ENCODE peak calls at places on chromosomes 11 and 22, in seven cellular contexts. V is IMR-90, T is H9, P is mesendoderm, H is mesenchymal stem cell, L is H1, S is trophoblast cell. U is an unnamed sample.

GRCh38 chr22:32020117-32020516 is 22.9 kb upstream of the SLC5A1 start:
- DNase-seq in P (no peak), L (no peak), H (peak; percentile 85), S (peak; percentile 57), V (peak; percentile 81), T (no peak), U (no peak)

GRCh38 chr11:12599408-12600143 is 74.6 kb upstream of the TEAD1 start:
- DNase-seq in L (peak; percentile 57), V (no peak), S (peak; percentile 89), T (peak; percentile 84), P (peak; percentile 76), H (peak; percentile 12), U (peak; percentile 24)

GRCh38 chr11:45071232-45071631 is 75.2 kb upstream of the PRDM11 start:
- DNase-seq in P (no peak), L (no peak), S (no peak), T (no peak), H (no peak), V (no peak), U (no peak)

GRCh38 chr11:108853864-108854263 is 189.0 kb downstream of the DDX10 start:
- DNase-seq in T (no peak), H (peak; percentile 27), V (no peak), S (no peak), P (peak; percentile 44), L (no peak), U (peak; percentile 15)

GRCh38 chr11:65891180-65892136 is 985 bp downstream of the CCDC85B start:
- DNase-seq in P (peak; percentile 73), H (no peak), T (peak; percentile 78), V (no peak), S (no peak), L (no peak), U (no peak)

GRCh38 chr11:60161766-60162165 is 21.1 kb downstream of the MS4A6A start:
- DNase-seq in H (no peak), P (no peak), L (no peak), V (no peak), T (no peak), S (no peak), U (no peak)

GRCh38 chr11:102831128-102831708 is 12.2 kb downstream of the MMP3 start:
- DNase-seq in H (peak; percentile 19), P (peak; percentile 50), T (peak; percentile 80), S (no peak), V (peak; percentile 23), L (no peak), U (no peak)

GRCh38 chr11:103851166-103851651 is 185.2 kb upstream of the DDI1 start:
- DNase-seq in S (no peak), V (peak; percentile 69), H (peak; percentile 3), L (no peak), P (no peak), T (no peak), U (no peak)

GRCh38 chr11:108538022-108538424 is 39.8 kb upstream of the POGLUT3 start:
- DNase-seq in V (no peak), L (no peak), T (no peak), S (peak; percentile 79), H (no peak), P (no peak), U (no peak)

GRCh38 chr22:40203568-40203967 is 25.8 kb downstream of the TNRC6B start:
- DNase-seq in L (no peak), V (peak; percentile 38), S (no peak), H (no peak), T (no peak), P (no peak), U (no peak)

GRCh38 chr11:13965337-13965736 is 2.8 kb downstream of the SPON1 start:
- DNase-seq in L (no peak), V (no peak), H (no peak), T (peak; percentile 34), S (no peak), P (no peak), U (no peak)

GRCh38 chr11:121460941-121461514 is 8.3 kb upstream of the SORL1-AS1 start:
- DNase-seq in S (no peak), V (no peak), H (no peak), T (no peak), L (no peak), P (no peak), U (no peak)

GRCh38 chr11:133821776-133822175 is 23.5 kb downstream of the SPATA19 start:
- DNase-seq in H (no peak), V (no peak), S (peak; percentile 73), P (peak; percentile 90), L (peak; percentile 66), T (peak; percentile 85), U (peak; percentile 72)

GRCh38 chr22:36470994-36471331 is 10.5 kb downstream of the TXN2 start:
- DNase-seq in V (peak; percentile 73), P (no peak), S (peak; percentile 83), H (peak; percentile 51), L (no peak), T (no peak), U (no peak)

GRCh38 chr11:67349036-67349435 is 4.3 kb downstream of the POLD4 start:
- DNase-seq in S (no peak), L (no peak), P (no peak), T (no peak), V (no peak), H (no peak), U (no peak)

GRCh38 chr11:74412733-74413359 is 14.6 kb upstream of the PGM2L1 start:
- DNase-seq in H (no peak), P (no peak), T (no peak), L (no peak), V (no peak), S (no peak), U (no peak)

GRCh38 chr11:96484361-96484760 is 94.5 kb downstream of the JRKL start:
- DNase-seq in S (no peak), L (no peak), P (no peak), T (no peak), H (no peak), V (no peak), U (no peak)

GRCh38 chr11:123479048-123479837 is 49.2 kb downstream of the GRAMD1B start:
- DNase-seq in P (no peak), V (no peak), H (no peak), L (no peak), T (no peak), S (no peak), U (no peak)

GRCh38 chr11:10743354-10744035 is 7.6 kb upstream of the CTR9 start:
- DNase-seq in L (no peak), P (no peak), V (no peak), H (no peak), T (no peak), S (no peak), U (no peak)

GRCh38 chr11:11039249-11039965 is 181.6 kb upstream of the ZBED5 start:
- DNase-seq in P (no peak), H (peak; percentile 65), S (no peak), T (no peak), L (no peak), V (peak; percentile 54), U (no peak)

GRCh38 chr11:58776891-58777451 is 45.2 kb upstream of the GLYAT start:
- DNase-seq in H (no peak), T (no peak), P (no peak), L (no peak), V (no peak), S (peak; percentile 75), U (no peak)

GRCh38 chr11:14519692-14520085 is 497 bp downstream of the PSMA1 start:
- DNase-seq in S (no peak), V (peak; percentile 41), T (no peak), H (no peak), P (no peak), L (no peak), U (no peak)

GRCh38 chr22:48047722-48048500 is 1285.5 kb downstream of the TBC1D22A start:
- DNase-seq in T (no peak), H (no peak), P (no peak), V (no peak), S (no peak), L (no peak), U (no peak)

DNA sequence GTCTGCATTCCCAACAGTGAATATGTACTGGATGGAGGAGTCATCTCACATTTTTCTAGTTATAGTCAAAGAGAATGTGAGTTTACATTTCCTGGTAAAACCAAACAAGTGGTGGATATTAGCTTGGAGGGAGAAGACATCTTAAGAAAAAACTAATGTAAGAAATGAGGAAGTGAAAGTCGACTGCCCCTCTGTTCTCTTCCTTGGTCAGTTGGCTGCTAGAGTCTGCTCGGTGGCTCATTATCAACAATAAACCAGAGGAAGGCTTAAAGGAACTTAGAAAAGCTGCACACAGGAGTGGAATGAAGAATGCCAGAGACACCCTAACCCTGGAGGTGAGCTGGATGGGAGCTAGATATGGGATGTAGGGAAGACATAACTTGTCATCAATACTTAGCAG is 5.8 kb downstream of the SLC22A9 start:
- DNase-seq in V (no peak), S (no peak), T (no peak), H (no peak), L (no peak), P (no peak), U (no peak)
- H4K8ac ChIP-seq in V (no peak overlapping the region), S (no peak overlapping the region), T (no peak overlapping the region), H (no peak overlapping the region), L (no peak overlapping the region), P (no peak overlapping the region), U (no peak overlapping the region)

DNA sequence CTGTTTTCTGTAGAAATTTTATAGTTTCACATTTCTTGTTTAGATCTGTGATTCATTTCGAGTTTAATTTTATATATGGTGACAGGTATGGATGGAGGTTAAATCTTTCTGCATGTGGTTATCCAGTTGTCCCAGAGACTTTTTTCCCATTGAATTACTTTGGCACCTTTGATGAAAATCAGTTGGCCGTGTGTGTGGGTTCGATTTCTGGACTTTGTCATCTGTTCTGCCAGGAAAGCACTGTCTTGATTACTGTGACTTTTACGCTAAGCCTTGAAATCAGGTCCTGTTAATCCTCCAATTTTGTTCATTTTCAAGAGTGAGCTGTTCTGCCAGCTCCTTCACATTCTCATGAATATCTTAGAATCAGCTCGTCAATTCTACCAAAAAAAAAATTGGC is 107.4 kb downstream of the KCNQ1 start:
- DNase-seq in L (no peak), P (no peak), H (no peak), S (no peak), T (no peak), V (no peak), U (no peak)
- H4K8ac ChIP-seq in L (no peak overlapping the region), P (no peak overlapping the region), H (no peak overlapping the region), S (no peak overlapping the region), T (no peak overlapping the region), V (no peak overlapping the region), U (no peak overlapping the region)

GRCh38 chr22:21042978-21043855 is 2.5 kb upstream of the LRRC74B start:
- DNase-seq in P (no peak), T (no peak), V (no peak), S (peak; percentile 44), H (peak; percentile 16), L (no peak), U (no peak)
- H4K8ac ChIP-seq in P (no peak overlapping the region), T (no peak overlapping the region), V (no peak overlapping the region), S (no peak overlapping the region), H (peak overlapping the region; percentile 75), L (no peak overlapping the region), U (no peak overlapping the region)

GRCh38 chr11:7613394-7613720 is 59.9 kb downstream of the CYB5R2 start:
- DNase-seq in S (peak; percentile 82), T (no peak), P (no peak), H (peak; percentile 33), L (no peak), V (no peak), U (no peak)

GRCh38 chr11:7610393-7610792 is 62.9 kb downstream of the CYB5R2 start:
- DNase-seq in P (no peak), V (no peak), S (no peak), H (no peak), T (no peak), L (no peak), U (no peak)

GRCh38 chr11:7612661-7613393 is 60.5 kb downstream of the CYB5R2 start:
- DNase-seq in H (peak; percentile 66), S (peak; percentile 95), P (peak; percentile 41), V (peak; percentile 2), L (no peak), T (no peak), U (peak; percentile 35)

GRCh38 chr11:7611411-7611810 is 61.9 kb downstream of the CYB5R2 start:
- DNase-seq in V (peak; percentile 4), T (no peak), L (no peak), P (no peak), S (peak; percentile 75), H (no peak), U (no peak)

GRCh38 chr11:7612056-7612660 is 61.1 kb downstream of the CYB5R2 start:
- DNase-seq in S (peak; percentile 98), V (no peak), L (no peak), T (no peak), P (peak; percentile 80), H (no peak), U (no peak)
- H4K8ac ChIP-seq in S (peak overlapping the region; percentile 66), V (no peak overlapping the region), L (no peak overlapping the region), T (no peak overlapping the region), P (no peak overlapping the region), H (no peak overlapping the region), U (no peak overlapping the region)

U was measured in neuronal stem cell.